ENCODE peak calls at places on chromosomes 11 and 22, in ten cellular contexts. One of them, this sample, is unnamed.

GRCh38 chr22:27573280-27573711 is 228.3 kb downstream of the MN1 start:
- DNase-seq in tibial nerve: no peak
- DNase-seq in tibial artery: no peak
- DNase-seq in A673: no peak
- DNase-seq in activated CD8-positive, alpha-beta T cell treated with anti-CD3 and anti-CD28 coated beads for 36 hours: no peak
- DNase-seq in colonic mucosa: no peak
- DNase-seq in H9: no peak
- DNase-seq in prostate gland: no peak
- DNase-seq in nephron progenitor cell: no peak
- DNase-seq in cardiac muscle cell: no peak
- DNase-seq in this sample: no peak

GRCh38 chr11:68271781-68272608 is at the start of gene C11orf24:
- DNase-seq in tibial nerve: peak
- DNase-seq in tibial artery: peak
- DNase-seq in A673: peak
- DNase-seq in activated CD8-positive, alpha-beta T cell treated with anti-CD3 and anti-CD28 coated beads for 36 hours: peak
- DNase-seq in colonic mucosa: peak
- DNase-seq in H9: peak
- DNase-seq in prostate gland: peak
- DNase-seq in nephron progenitor cell: peak
- DNase-seq in cardiac muscle cell: peak
- DNase-seq in this sample: peak

GRCh38 chr11:72741849-72742521 is 10.2 kb downstream of the ARAP1 start:
- DNase-seq in tibial nerve: no peak
- DNase-seq in tibial artery: no peak
- DNase-seq in A673: no peak
- DNase-seq in activated CD8-positive, alpha-beta T cell treated with anti-CD3 and anti-CD28 coated beads for 36 hours: no peak
- DNase-seq in colonic mucosa: no peak
- DNase-seq in H9: no peak
- DNase-seq in prostate gland: no peak
- DNase-seq in nephron progenitor cell: no peak
- DNase-seq in cardiac muscle cell: no peak
- DNase-seq in this sample: no peak

GRCh38 chr11:107370390-107370789 is 87.2 kb downstream of the CWF19L2 start:
- DNase-seq in tibial nerve: no peak
- DNase-seq in tibial artery: no peak
- DNase-seq in A673: peak
- DNase-seq in activated CD8-positive, alpha-beta T cell treated with anti-CD3 and anti-CD28 coated beads for 36 hours: no peak
- DNase-seq in colonic mucosa: no peak
- DNase-seq in H9: no peak
- DNase-seq in prostate gland: no peak
- DNase-seq in nephron progenitor cell: no peak
- DNase-seq in cardiac muscle cell: no peak
- DNase-seq in this sample: no peak

GRCh38 chr11:94315664-94316063 is 11.3 kb downstream of the IZUMO1R start:
- DNase-seq in tibial nerve: no peak
- DNase-seq in tibial artery: no peak
- DNase-seq in A673: no peak
- DNase-seq in activated CD8-positive, alpha-beta T cell treated with anti-CD3 and anti-CD28 coated beads for 36 hours: no peak
- DNase-seq in colonic mucosa: no peak
- DNase-seq in H9: no peak
- DNase-seq in prostate gland: no peak
- DNase-seq in nephron progenitor cell: no peak
- DNase-seq in cardiac muscle cell: peak
- DNase-seq in this sample: no peak

GRCh38 chr22:45636668-45637067 is 35.0 kb upstream of the ATXN10 start:
- DNase-seq in tibial nerve: no peak
- DNase-seq in tibial artery: no peak
- DNase-seq in A673: no peak
- DNase-seq in activated CD8-positive, alpha-beta T cell treated with anti-CD3 and anti-CD28 coated beads for 36 hours: no peak
- DNase-seq in colonic mucosa: no peak
- DNase-seq in H9: no peak
- DNase-seq in prostate gland: no peak
- DNase-seq in nephron progenitor cell: no peak
- DNase-seq in cardiac muscle cell: no peak
- DNase-seq in this sample: no peak

GRCh38 chr22:30186048-30186447 is 60.5 kb downstream of the LIF start:
- DNase-seq in tibial nerve: no peak
- DNase-seq in tibial artery: no peak
- DNase-seq in A673: no peak
- DNase-seq in activated CD8-positive, alpha-beta T cell treated with anti-CD3 and anti-CD28 coated beads for 36 hours: no peak
- DNase-seq in colonic mucosa: no peak
- DNase-seq in H9: no peak
- DNase-seq in prostate gland: no peak
- DNase-seq in nephron progenitor cell: no peak
- DNase-seq in cardiac muscle cell: no peak
- DNase-seq in this sample: no peak

GRCh38 chr11:71322192-71322735 is 69.9 kb upstream of the SHANK2 start:
- DNase-seq in tibial nerve: no peak
- DNase-seq in tibial artery: no peak
- DNase-seq in A673: no peak
- DNase-seq in activated CD8-positive, alpha-beta T cell treated with anti-CD3 and anti-CD28 coated beads for 36 hours: no peak
- DNase-seq in colonic mucosa: no peak
- DNase-seq in H9: no peak
- DNase-seq in prostate gland: no peak
- DNase-seq in nephron progenitor cell: no peak
- DNase-seq in cardiac muscle cell: no peak
- DNase-seq in this sample: no peak

GRCh38 chr11:5596611-5597201 is at the start of gene TRIM6:
- DNase-seq in tibial nerve: peak
- DNase-seq in tibial artery: peak
- DNase-seq in A673: no peak
- DNase-seq in activated CD8-positive, alpha-beta T cell treated with anti-CD3 and anti-CD28 coated beads for 36 hours: peak
- DNase-seq in colonic mucosa: peak
- DNase-seq in H9: peak
- DNase-seq in prostate gland: peak
- DNase-seq in nephron progenitor cell: peak
- DNase-seq in cardiac muscle cell: peak
- DNase-seq in this sample: no peak

GRCh38 chr22:48883211-48883960 is 944.3 kb downstream of the BRD1 start:
- DNase-seq in tibial nerve: no peak
- DNase-seq in tibial artery: no peak
- DNase-seq in A673: no peak
- DNase-seq in activated CD8-positive, alpha-beta T cell treated with anti-CD3 and anti-CD28 coated beads for 36 hours: no peak
- DNase-seq in colonic mucosa: no peak
- DNase-seq in H9: no peak
- DNase-seq in prostate gland: no peak
- DNase-seq in nephron progenitor cell: no peak
- DNase-seq in cardiac muscle cell: no peak
- DNase-seq in this sample: no peak

GRCh38 chr11:84437129-84438123 is 1151.3 kb upstream of the CCDC90B start:
- DNase-seq in tibial nerve: no peak
- DNase-seq in tibial artery: no peak
- DNase-seq in A673: no peak
- DNase-seq in activated CD8-positive, alpha-beta T cell treated with anti-CD3 and anti-CD28 coated beads for 36 hours: no peak
- DNase-seq in colonic mucosa: peak
- DNase-seq in H9: peak
- DNase-seq in prostate gland: peak
- DNase-seq in nephron progenitor cell: peak
- DNase-seq in cardiac muscle cell: peak
- DNase-seq in this sample: no peak

GRCh38 chr11:32056445-32056844 is 34.4 kb upstream of the RCN1 start:
- DNase-seq in tibial nerve: no peak
- DNase-seq in tibial artery: no peak
- DNase-seq in A673: no peak
- DNase-seq in activated CD8-positive, alpha-beta T cell treated with anti-CD3 and anti-CD28 coated beads for 36 hours: no peak
- DNase-seq in colonic mucosa: no peak
- DNase-seq in H9: no peak
- DNase-seq in prostate gland: no peak
- DNase-seq in nephron progenitor cell: no peak
- DNase-seq in cardiac muscle cell: no peak
- DNase-seq in this sample: no peak

GRCh38 chr11:1306186-1307162 is 3.0 kb downstream of the TOLLIP start:
- DNase-seq in tibial nerve: no peak
- DNase-seq in tibial artery: no peak
- DNase-seq in A673: no peak
- DNase-seq in activated CD8-positive, alpha-beta T cell treated with anti-CD3 and anti-CD28 coated beads for 36 hours: no peak
- DNase-seq in colonic mucosa: no peak
- DNase-seq in H9: peak
- DNase-seq in prostate gland: no peak
- DNase-seq in nephron progenitor cell: no peak
- DNase-seq in cardiac muscle cell: no peak
- DNase-seq in this sample: no peak

GRCh38 chr22:31474743-31475142 is 14.9 kb downstream of the EIF4ENIF1 start:
- DNase-seq in tibial nerve: no peak
- DNase-seq in tibial artery: no peak
- DNase-seq in A673: no peak
- DNase-seq in activated CD8-positive, alpha-beta T cell treated with anti-CD3 and anti-CD28 coated beads for 36 hours: no peak
- DNase-seq in colonic mucosa: no peak
- DNase-seq in H9: no peak
- DNase-seq in prostate gland: no peak
- DNase-seq in nephron progenitor cell: no peak
- DNase-seq in cardiac muscle cell: no peak
- DNase-seq in this sample: no peak

GRCh38 chr11:20367313-20367948 is 3.9 kb downstream of the HTATIP2 start:
- DNase-seq in tibial nerve: peak
- DNase-seq in tibial artery: peak
- DNase-seq in A673: peak
- DNase-seq in activated CD8-positive, alpha-beta T cell treated with anti-CD3 and anti-CD28 coated beads for 36 hours: peak
- DNase-seq in colonic mucosa: no peak
- DNase-seq in H9: no peak
- DNase-seq in prostate gland: no peak
- DNase-seq in nephron progenitor cell: no peak
- DNase-seq in cardiac muscle cell: no peak
- DNase-seq in this sample: no peak
- TF ChIP-seq CTCF in tibial nerve: no peak
- TF ChIP-seq CTCF in tibial artery: no peak
- TF ChIP-seq CTCF in A673: no peak
- TF ChIP-seq CTCF in activated CD8-positive, alpha-beta T cell treated with anti-CD3 and anti-CD28 coated beads for 36 hours: no peak
- TF ChIP-seq CTCF in colonic mucosa: no peak
- TF ChIP-seq CTCF in H9: no peak
- TF ChIP-seq CTCF in prostate gland: no peak
- TF ChIP-seq CTCF in nephron progenitor cell: no peak
- TF ChIP-seq CTCF in cardiac muscle cell: no peak
- TF ChIP-seq CTCF in this sample: no peak

GRCh38 chr22:35841907-35842518 is 124.3 kb downstream of the APOL5 start:
- DNase-seq in tibial nerve: no peak
- DNase-seq in tibial artery: no peak
- DNase-seq in A673: no peak
- DNase-seq in activated CD8-positive, alpha-beta T cell treated with anti-CD3 and anti-CD28 coated beads for 36 hours: no peak
- DNase-seq in colonic mucosa: no peak
- DNase-seq in H9: no peak
- DNase-seq in prostate gland: no peak
- DNase-seq in nephron progenitor cell: no peak
- DNase-seq in cardiac muscle cell: no peak
- DNase-seq in this sample: no peak

GRCh38 chr22:35842519-35842913 is 124.8 kb downstream of the APOL5 start:
- DNase-seq in tibial nerve: no peak
- DNase-seq in tibial artery: no peak
- DNase-seq in A673: no peak
- DNase-seq in activated CD8-positive, alpha-beta T cell treated with anti-CD3 and anti-CD28 coated beads for 36 hours: no peak
- DNase-seq in colonic mucosa: no peak
- DNase-seq in H9: no peak
- DNase-seq in prostate gland: no peak
- DNase-seq in nephron progenitor cell: no peak
- DNase-seq in cardiac muscle cell: no peak
- DNase-seq in this sample: no peak

GRCh38 chr22:35844886-35845285 is 127.2 kb downstream of the APOL5 start:
- DNase-seq in tibial nerve: no peak
- DNase-seq in tibial artery: no peak
- DNase-seq in A673: no peak
- DNase-seq in activated CD8-positive, alpha-beta T cell treated with anti-CD3 and anti-CD28 coated beads for 36 hours: no peak
- DNase-seq in colonic mucosa: peak
- DNase-seq in H9: no peak
- DNase-seq in prostate gland: no peak
- DNase-seq in nephron progenitor cell: no peak
- DNase-seq in cardiac muscle cell: no peak
- DNase-seq in this sample: no peak

GRCh38 chr22:35839811-35840739 is 122.4 kb downstream of the APOL5 start:
- DNase-seq in tibial nerve: peak
- DNase-seq in tibial artery: peak
- DNase-seq in A673: peak
- DNase-seq in activated CD8-positive, alpha-beta T cell treated with anti-CD3 and anti-CD28 coated beads for 36 hours: peak
- DNase-seq in colonic mucosa: peak
- DNase-seq in H9: peak
- DNase-seq in prostate gland: peak
- DNase-seq in nephron progenitor cell: peak
- DNase-seq in cardiac muscle cell: peak
- DNase-seq in this sample: no peak

DNA sequence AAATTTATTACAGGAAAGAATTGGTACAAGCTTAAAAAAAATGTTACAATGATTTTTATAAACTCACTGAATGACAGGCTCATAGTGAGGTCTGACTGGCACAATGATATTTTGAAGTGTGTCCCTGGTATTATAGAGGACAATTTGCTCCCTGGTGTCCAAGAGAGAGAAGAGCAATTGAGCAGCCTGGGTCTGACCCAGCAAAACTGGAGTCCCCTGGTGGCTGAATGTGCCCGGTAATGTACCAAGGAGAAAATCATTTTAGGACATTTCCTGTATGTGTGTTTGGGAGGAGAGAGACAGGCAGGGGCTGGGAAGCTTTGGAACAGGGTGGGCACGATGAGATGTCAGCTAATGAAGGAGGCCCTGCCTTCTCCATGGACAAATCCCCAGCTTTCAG is 125.3 kb downstream of the APOL5 start:
- DNase-seq in tibial nerve: no peak
- DNase-seq in tibial artery: no peak
- DNase-seq in A673: peak
- DNase-seq in activated CD8-positive, alpha-beta T cell treated with anti-CD3 and anti-CD28 coated beads for 36 hours: peak
- DNase-seq in colonic mucosa: peak
- DNase-seq in H9: peak
- DNase-seq in prostate gland: no peak
- DNase-seq in nephron progenitor cell: peak
- DNase-seq in cardiac muscle cell: peak
- DNase-seq in this sample: no peak
- TF ChIP-seq CTCF in tibial nerve: no peak
- TF ChIP-seq CTCF in tibial artery: peak
- TF ChIP-seq CTCF in A673: peak
- TF ChIP-seq CTCF in activated CD8-positive, alpha-beta T cell treated with anti-CD3 and anti-CD28 coated beads for 36 hours: no peak
- TF ChIP-seq CTCF in colonic mucosa: peak
- TF ChIP-seq CTCF in H9: peak
- TF ChIP-seq CTCF in prostate gland: no peak
- TF ChIP-seq CTCF in nephron progenitor cell: peak
- TF ChIP-seq CTCF in cardiac muscle cell: peak
- TF ChIP-seq CTCF in this sample: no peak

DNA sequence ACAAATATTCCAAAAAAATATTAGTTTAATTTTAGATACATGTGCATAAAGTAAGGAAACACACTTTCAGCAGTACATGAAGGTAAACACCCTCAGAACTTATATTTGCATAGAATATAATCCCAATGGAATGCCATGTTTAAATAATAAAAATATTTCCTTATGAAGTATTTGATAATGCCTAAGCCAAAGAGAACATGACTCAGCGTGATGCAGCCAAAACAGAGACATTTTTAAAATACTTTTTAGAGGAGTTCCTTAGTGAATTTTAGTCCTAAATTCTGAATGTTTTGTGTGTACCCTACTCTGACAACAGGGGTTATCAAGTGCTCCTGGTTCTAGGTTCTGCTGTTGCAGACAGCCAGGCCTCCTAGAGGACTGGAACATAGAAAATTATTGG is 39.1 kb upstream of the POU2AF2 start:
- DNase-seq in tibial nerve: no peak
- DNase-seq in tibial artery: no peak
- DNase-seq in A673: no peak
- DNase-seq in activated CD8-positive, alpha-beta T cell treated with anti-CD3 and anti-CD28 coated beads for 36 hours: no peak
- DNase-seq in colonic mucosa: no peak
- DNase-seq in H9: no peak
- DNase-seq in prostate gland: no peak
- DNase-seq in nephron progenitor cell: no peak
- DNase-seq in cardiac muscle cell: no peak
- DNase-seq in this sample: no peak
- TF ChIP-seq CTCF in tibial nerve: no peak
- TF ChIP-seq CTCF in tibial artery: no peak
- TF ChIP-seq CTCF in A673: no peak
- TF ChIP-seq CTCF in activated CD8-positive, alpha-beta T cell treated with anti-CD3 and anti-CD28 coated beads for 36 hours: no peak
- TF ChIP-seq CTCF in colonic mucosa: no peak
- TF ChIP-seq CTCF in H9: no peak
- TF ChIP-seq CTCF in prostate gland: no peak
- TF ChIP-seq CTCF in nephron progenitor cell: no peak
- TF ChIP-seq CTCF in cardiac muscle cell: no peak
- TF ChIP-seq CTCF in this sample: no peak

GRCh38 chr11:70087446-70088167 is 9.5 kb downstream of the ANO1 start:
- DNase-seq in tibial nerve: no peak
- DNase-seq in tibial artery: no peak
- DNase-seq in A673: peak
- DNase-seq in activated CD8-positive, alpha-beta T cell treated with anti-CD3 and anti-CD28 coated beads for 36 hours: no peak
- DNase-seq in colonic mucosa: no peak
- DNase-seq in H9: peak
- DNase-seq in prostate gland: no peak
- DNase-seq in nephron progenitor cell: no peak
- DNase-seq in cardiac muscle cell: no peak
- DNase-seq in this sample: no peak
- TF ChIP-seq CTCF in tibial nerve: no peak
- TF ChIP-seq CTCF in tibial artery: no peak
- TF ChIP-seq CTCF in A673: no peak
- TF ChIP-seq CTCF in activated CD8-positive, alpha-beta T cell treated with anti-CD3 and anti-CD28 coated beads for 36 hours: no peak
- TF ChIP-seq CTCF in colonic mucosa: no peak
- TF ChIP-seq CTCF in H9: peak
- TF ChIP-seq CTCF in prostate gland: no peak
- TF ChIP-seq CTCF in nephron progenitor cell: no peak
- TF ChIP-seq CTCF in cardiac muscle cell: no peak
- TF ChIP-seq CTCF in this sample: no peak